ENCODE peak calls at places on chromosomes 11 and 22, in seven cellular contexts. J is GM12891, E is GM12878, X is HepG2, P is SK-N-SH, Z is H1, T is K562. O is an unnamed sample.

GRCh38 chr22:26322179-26322905 is 106.7 kb upstream of the ASPHD2 start:
- DNase-seq in P (no peak), Z (peak), E (no peak), J (no peak), T (no peak), X (no peak), O (no peak)

GRCh38 chr11:112392860-112393259 is 132.2 kb upstream of the PLET1 start:
- DNase-seq in T (no peak), Z (no peak), J (no peak), E (no peak), P (no peak), X (no peak), O (no peak)

GRCh38 chr11:38971141-38971540 is 2373.1 kb upstream of the RAG2 start:
- DNase-seq in J (no peak), Z (no peak), T (no peak), E (no peak), X (no peak), P (no peak), O (no peak)

GRCh38 chr11:987671-988070 is 48.8 kb downstream of the MUC6 start:
- DNase-seq in T (no peak), X (no peak), Z (no peak), P (no peak), E (no peak), J (no peak), O (no peak)

GRCh38 chr11:25484225-25484624 is 847.7 kb upstream of the ANO3 start:
- DNase-seq in P (no peak), E (no peak), Z (no peak), X (no peak), J (no peak), T (no peak), O (no peak)

GRCh38 chr22:26675687-26676273 is 18.4 kb downstream of the MIAT start:
- DNase-seq in T (no peak), Z (no peak), X (no peak), P (no peak), E (no peak), J (no peak), O (no peak)

GRCh38 chr11:37948258-37948657 is 1350.2 kb upstream of the RAG2 start:
- DNase-seq in Z (no peak), X (no peak), T (no peak), J (no peak), P (no peak), E (no peak), O (no peak)

GRCh38 chr22:47400701-47401591 is 638.5 kb downstream of the TBC1D22A start:
- DNase-seq in E (no peak), T (no peak), X (no peak), P (no peak), J (no peak), Z (no peak), O (no peak)

GRCh38 chr11:96388891-96389603 is 665 bp downstream of the CCDC82 start:
- DNase-seq in J (no peak), T (peak), Z (peak), P (peak), E (peak), X (peak), O (peak)

GRCh38 chr11:48148749-48149148 is 67.9 kb upstream of the OR4B1 start:
- DNase-seq in T (no peak), E (no peak), X (no peak), J (no peak), Z (no peak), P (no peak), O (no peak)

GRCh38 chr22:25153961-25154685 is 45.5 kb upstream of the CRYBB3 start:
- DNase-seq in Z (no peak), X (peak), J (no peak), T (no peak), E (no peak), P (peak), O (no peak)

GRCh38 chr22:46726066-46726985 is 11.7 kb downstream of the CERK start:
- DNase-seq in X (no peak), Z (no peak), T (no peak), P (peak), J (no peak), E (no peak), O (no peak)

DNA sequence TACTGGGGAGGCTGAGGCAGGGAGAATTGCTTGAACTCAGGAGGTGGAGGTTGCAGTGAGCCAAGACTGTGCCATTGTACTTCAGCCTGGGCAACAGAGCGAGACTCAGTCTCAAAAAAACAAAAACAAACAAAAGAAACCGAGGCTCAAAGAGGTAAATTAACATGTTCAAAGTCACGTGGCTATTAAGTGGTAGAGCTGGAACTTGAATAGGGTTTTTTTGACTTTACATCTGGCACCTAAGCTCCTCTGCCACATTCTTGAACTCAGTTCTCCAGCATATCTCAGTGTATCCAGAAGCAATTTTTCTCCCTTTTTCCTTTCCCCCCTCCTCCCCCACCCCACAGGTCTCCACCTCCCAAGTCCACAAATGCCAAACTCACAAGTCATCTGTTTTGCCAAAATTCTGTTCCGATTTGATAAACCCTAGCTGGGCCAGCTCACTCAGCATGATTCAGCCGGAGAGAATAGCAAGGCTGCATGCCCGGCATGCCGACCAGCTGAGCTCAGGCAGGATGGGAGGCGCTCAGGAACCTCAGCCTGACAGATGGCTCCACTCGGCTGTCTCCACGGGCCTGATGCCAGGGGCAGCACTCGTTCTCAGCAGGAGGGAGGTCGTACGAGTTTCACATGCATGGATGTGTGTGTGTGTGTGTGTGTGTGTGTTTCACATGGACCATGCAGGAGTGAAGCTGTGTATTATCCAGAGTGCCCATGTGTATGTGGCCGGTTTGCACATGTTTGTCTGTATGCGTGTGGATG is 63.2 kb upstream of the RRAS2 start:
- DNase-seq in P (peak), J (no peak), E (no peak), Z (peak), X (peak), T (peak), O (no peak)
- TF ChIP-seq TAF1 in P (peak), J (no peak), E (no peak), Z (no peak), X (no peak), T (no peak), O (no peak)

DNA sequence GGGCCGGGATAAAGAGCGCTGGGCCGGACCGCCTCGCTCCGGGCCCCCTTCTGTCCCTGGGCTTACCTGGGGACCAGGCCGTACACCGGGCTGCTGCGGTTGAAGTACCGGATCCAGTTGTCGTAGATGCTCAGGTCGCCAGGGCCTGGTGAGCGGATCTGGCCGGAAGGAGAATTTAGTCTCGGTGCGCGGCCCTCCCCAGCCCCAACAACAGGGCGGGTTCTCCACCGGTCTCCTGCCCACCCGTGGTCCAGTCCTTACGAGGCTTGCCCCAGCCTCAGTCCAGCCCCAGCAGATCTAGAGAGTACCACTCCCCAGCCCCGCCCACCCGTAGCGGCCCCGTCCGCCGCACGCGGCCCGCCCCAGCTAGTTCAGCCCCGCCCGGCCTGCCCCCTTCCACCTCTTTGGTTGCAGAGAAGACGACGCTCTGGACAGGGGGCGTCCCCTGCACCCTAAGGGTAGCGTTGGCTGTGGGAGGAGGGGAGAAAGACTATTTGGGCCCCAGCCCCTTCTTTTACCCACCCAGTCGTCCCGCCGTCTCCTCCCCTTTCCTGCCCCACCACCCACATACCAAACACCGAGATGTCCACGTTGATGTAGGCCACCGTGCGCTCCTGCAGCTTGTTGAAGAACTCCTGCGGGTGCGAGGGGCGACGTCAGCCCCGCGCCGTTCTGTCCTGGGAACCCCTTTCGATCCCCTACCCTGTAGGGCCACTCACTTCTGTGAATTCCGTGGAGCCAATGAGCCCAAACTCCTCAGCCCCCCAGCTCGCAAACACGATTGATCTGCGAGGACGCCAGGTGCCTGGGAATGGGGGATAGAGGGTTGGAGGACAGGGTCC is 6.8 kb downstream of the SAC3D1 start:
- DNase-seq in X (no peak), Z (no peak), T (no peak), P (no peak), E (no peak), J (no peak), O (peak)
- TF ChIP-seq TAF1 in X (no peak), Z (no peak), T (no peak), P (no peak), E (no peak), J (peak), O (no peak)

GRCh38 chr22:21796863-21797262 is 61.3 kb upstream of the YPEL1 start:
- DNase-seq in J (no peak), P (no peak), T (no peak), E (no peak), Z (no peak), X (no peak), O (no peak)
- TF ChIP-seq TAF1 in J (no peak), P (no peak), T (no peak), E (no peak), Z (no peak), X (no peak), O (no peak)

GRCh38 chr11:36601145-36601544 is 3.1 kb upstream of the RAG2 start:
- DNase-seq in J (no peak), P (no peak), X (no peak), E (no peak), Z (no peak), T (no peak), O (no peak)
- TF ChIP-seq TAF1 in J (no peak), P (no peak), X (no peak), E (no peak), Z (no peak), T (no peak), O (no peak)

GRCh38 chr22:43201486-43202219 is 14.7 kb upstream of the TTLL12 start:
- DNase-seq in Z (no peak), E (no peak), P (no peak), X (no peak), T (no peak), J (no peak), O (no peak)

GRCh38 chr22:43205261-43205691 is 18.3 kb upstream of the TTLL12 start:
- DNase-seq in J (no peak), P (no peak), X (no peak), T (no peak), Z (no peak), E (no peak), O (no peak)

GRCh38 chr22:43202326-43202725 is 15.4 kb upstream of the TTLL12 start:
- DNase-seq in T (no peak), E (no peak), P (no peak), X (no peak), Z (no peak), J (no peak), O (no peak)

GRCh38 chr22:43202756-43203155 is 15.8 kb upstream of the TTLL12 start:
- DNase-seq in X (no peak), J (no peak), Z (no peak), T (no peak), E (no peak), P (no peak), O (no peak)

DNA sequence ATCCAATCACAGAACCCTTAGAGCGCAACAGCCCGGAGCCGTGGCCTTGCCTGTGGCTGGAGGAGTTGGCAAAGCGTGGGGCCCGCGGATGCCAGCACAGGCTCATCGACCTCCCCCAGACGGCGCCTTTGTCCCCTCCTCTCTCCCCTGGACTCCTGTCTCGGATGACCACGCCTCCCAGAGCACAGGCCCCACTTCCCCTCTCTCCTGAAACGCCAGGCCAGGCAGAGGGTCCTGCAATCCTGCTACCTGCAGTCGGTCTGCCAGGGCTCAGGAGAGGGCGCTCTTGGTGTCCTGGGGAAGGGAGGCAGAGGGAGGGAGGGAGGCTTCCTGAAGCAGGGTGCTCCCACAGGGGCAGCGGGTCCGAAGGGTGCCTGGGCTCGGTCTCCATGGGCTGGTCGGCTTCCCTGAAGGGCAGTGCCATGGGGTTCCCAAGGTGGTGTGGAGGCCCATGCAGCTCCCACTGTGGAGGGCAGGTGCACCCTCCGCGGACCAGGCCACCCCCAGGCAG is 16.6 kb upstream of the TTLL12 start:
- DNase-seq in X (no peak), P (no peak), Z (peak), J (no peak), E (no peak), T (no peak), O (no peak)
- TF ChIP-seq TAF1 in X (no peak), P (no peak), Z (no peak), J (no peak), E (no peak), T (no peak), O (no peak)

GRCh38 chr22:20964090-20964798 is 2.8 kb upstream of the AIFM3 start:
- DNase-seq in P (peak), J (no peak), T (no peak), Z (no peak), E (no peak), X (no peak), O (no peak)
- TF ChIP-seq TAF1 in P (no peak), J (no peak), T (no peak), Z (no peak), E (no peak), X (no peak), O (no peak)

GRCh38 chr11:118265954-118266353 is 1.9 kb upstream of the MPZL2 start:
- DNase-seq in T (no peak), X (no peak), Z (no peak), P (no peak), J (no peak), E (no peak), O (no peak)

GRCh38 chr11:118264568-118265470 is 722 bp upstream of the MPZL2 start:
- DNase-seq in P (no peak), X (no peak), J (no peak), Z (no peak), E (no peak), T (no peak), O (no peak)

GRCh38 chr11:118267486-118267885 is 3.4 kb upstream of the MPZL2 start:
- DNase-seq in T (no peak), E (no peak), J (no peak), Z (no peak), X (no peak), P (no peak), O (no peak)

GRCh38 chr11:118263109-118263508 is 988 bp downstream of the MPZL2 start:
- DNase-seq in E (no peak), P (no peak), T (no peak), X (no peak), Z (no peak), J (no peak), O (no peak)

GRCh38 chr11:118263694-118264567 is at the start of gene MPZL2:
- DNase-seq in E (no peak), T (no peak), J (no peak), X (peak), Z (no peak), P (no peak), O (no peak)
- TF ChIP-seq TAF1 in E (no peak), T (no peak), J (no peak), X (peak), Z (peak), P (no peak), O (no peak)

DNA sequence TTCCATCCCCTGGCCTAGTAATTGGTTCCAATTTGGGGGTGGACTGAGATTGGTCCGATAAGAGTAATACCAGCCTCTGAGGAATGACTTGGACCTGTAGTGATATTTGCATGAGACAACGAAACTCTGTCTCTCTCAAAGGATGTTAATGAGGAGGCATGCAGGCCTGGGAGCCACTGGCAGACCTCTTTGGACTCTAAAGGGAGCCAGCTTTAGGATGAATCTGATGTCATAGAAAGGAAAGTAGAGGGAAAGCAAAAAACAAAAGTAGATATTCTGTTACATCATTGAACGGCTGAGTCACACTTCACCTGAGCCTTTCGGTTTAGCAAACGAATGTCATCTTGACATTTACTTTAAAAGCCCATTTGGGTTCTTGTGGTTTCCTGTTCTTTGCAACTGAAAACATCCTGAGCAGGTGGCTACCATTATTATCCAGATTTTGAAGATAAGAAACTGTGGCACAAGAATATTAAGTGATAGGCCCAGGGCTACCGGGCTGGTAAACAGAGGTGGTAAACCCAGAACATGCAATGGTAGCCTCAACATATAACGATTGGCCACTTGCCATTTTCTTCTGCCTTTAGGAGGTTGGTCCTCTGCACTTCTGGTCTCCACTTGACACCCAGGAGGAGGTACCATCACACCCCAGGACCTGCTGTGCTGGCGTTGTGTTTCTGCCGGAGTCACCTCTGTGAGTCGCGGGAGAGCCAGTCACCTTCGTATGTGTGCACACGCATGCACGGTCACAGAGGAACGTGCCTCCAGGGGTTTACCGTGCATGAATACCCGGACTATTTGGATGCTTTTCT is 42.7 kb downstream of the RTL6 start:
- DNase-seq in X (no peak), P (no peak), Z (no peak), T (no peak), J (no peak), E (no peak), O (no peak)
- TF ChIP-seq TAF1 in X (no peak), P (no peak), Z (no peak), T (no peak), J (no peak), E (no peak), O (no peak)